ENCODE peak calls at places on chromosomes 12 and 14, in six cellular contexts. One of them, this sample, is unnamed.

GRCh38 chr14:101709962-101710891 is 51.3 kb upstream of the PPP2R5C start:
- DNase-seq in left cardiac atrium: no peak
- DNase-seq in smooth muscle cell of the brain vasculature: no peak
- DNase-seq in frontal cortex: no peak
- DNase-seq in heart right ventricle: no peak
- DNase-seq in H9: peak; percentile 88
- DNase-seq in this sample: peak; percentile 64

GRCh38 chr12:62924084-62924483 is 10.9 kb downstream of the PPM1H start:
- DNase-seq in smooth muscle cell of the brain vasculature: no peak
- DNase-seq in frontal cortex: no peak
- DNase-seq in H9: no peak
- DNase-seq in left cardiac atrium: no peak
- DNase-seq in heart right ventricle: no peak
- DNase-seq in this sample: no peak

GRCh38 chr12:51838036-51838435 is 10.5 kb downstream of the FIGNL2 start:
- DNase-seq in smooth muscle cell of the brain vasculature: no peak
- DNase-seq in frontal cortex: no peak
- DNase-seq in left cardiac atrium: no peak
- DNase-seq in heart right ventricle: no peak
- DNase-seq in H9: no peak
- DNase-seq in this sample: no peak

GRCh38 chr12:13374783-13375182 is 178.3 kb downstream of the EMP1 start:
- DNase-seq in heart right ventricle: peak; percentile 31
- DNase-seq in frontal cortex: no peak
- DNase-seq in smooth muscle cell of the brain vasculature: no peak
- DNase-seq in H9: no peak
- DNase-seq in left cardiac atrium: no peak
- DNase-seq in this sample: no peak

GRCh38 chr14:64550539-64551333 is 975 bp downstream of the PPP1R36 start:
- DNase-seq in smooth muscle cell of the brain vasculature: no peak
- DNase-seq in heart right ventricle: no peak
- DNase-seq in left cardiac atrium: no peak
- DNase-seq in frontal cortex: no peak
- DNase-seq in H9: no peak
- DNase-seq in this sample: no peak

GRCh38 chr14:90091393-90091792 is 29.6 kb downstream of the KCNK13 start:
- DNase-seq in left cardiac atrium: no peak
- DNase-seq in heart right ventricle: no peak
- DNase-seq in smooth muscle cell of the brain vasculature: peak; percentile 4
- DNase-seq in frontal cortex: no peak
- DNase-seq in H9: no peak
- DNase-seq in this sample: no peak

GRCh38 chr12:123478762-123479161 is 20.8 kb downstream of the SNRNP35 start:
- DNase-seq in left cardiac atrium: peak; percentile 81
- DNase-seq in smooth muscle cell of the brain vasculature: peak; percentile 9
- DNase-seq in heart right ventricle: peak; percentile 65
- DNase-seq in frontal cortex: peak; percentile 76
- DNase-seq in H9: no peak
- DNase-seq in this sample: no peak

GRCh38 chr12:58148405-58148804 is 207.0 kb downstream of the ATP23 start:
- DNase-seq in H9: no peak
- DNase-seq in frontal cortex: no peak
- DNase-seq in heart right ventricle: no peak
- DNase-seq in smooth muscle cell of the brain vasculature: no peak
- DNase-seq in left cardiac atrium: no peak
- DNase-seq in this sample: no peak

GRCh38 chr12:94710933-94711332 is 60.6 kb upstream of the TMCC3 start:
- DNase-seq in smooth muscle cell of the brain vasculature: no peak
- DNase-seq in heart right ventricle: no peak
- DNase-seq in left cardiac atrium: no peak
- DNase-seq in H9: peak; percentile 67
- DNase-seq in frontal cortex: no peak
- DNase-seq in this sample: peak; percentile 62

GRCh38 chr14:21039585-21040369 is 2.4 kb upstream of the RNASE7 start:
- DNase-seq in smooth muscle cell of the brain vasculature: no peak
- DNase-seq in H9: peak; percentile 61
- DNase-seq in left cardiac atrium: no peak
- DNase-seq in frontal cortex: peak; percentile 56
- DNase-seq in heart right ventricle: no peak
- DNase-seq in this sample: peak; percentile 55

GRCh38 chr12:7498832-7499231 is 4.7 kb downstream of the CD163 start:
- DNase-seq in heart right ventricle: no peak
- DNase-seq in frontal cortex: peak; percentile 4
- DNase-seq in H9: no peak
- DNase-seq in left cardiac atrium: no peak
- DNase-seq in smooth muscle cell of the brain vasculature: peak; percentile 37
- DNase-seq in this sample: no peak